ENCODE peak calls at places on chromosomes 2 and 18, in four cellular contexts. D is lower lobe of right lung, A is astrocyte, U is fibroblast of lung. N is an unnamed sample.

GRCh38 chr2:54347622-54348021 is 91.6 kb upstream of the TSPYL6 start:
- DNase-seq in D (no peak), U (no peak), A (no peak), N (no peak)

GRCh38 chr2:3288455-3289163 is 89.0 kb downstream of the EIPR1 start:
- DNase-seq in A (no peak), D (peak), U (no peak), N (no peak)

GRCh38 chr2:159185401-159186130 is 100.9 kb downstream of the WDSUB1 start:
- DNase-seq in A (peak), U (peak), D (no peak), N (peak)

GRCh38 chr2:20073462-20073861 is 22.0 kb upstream of the LAPTM4A start:
- DNase-seq in U (no peak), D (no peak), A (no peak), N (no peak)

GRCh38 chr18:44309185-44309584 is 371.5 kb upstream of the SETBP1 start:
- DNase-seq in U (peak), A (peak), D (no peak), N (peak)

GRCh38 chr2:201532686-201533304 is 81.3 kb downstream of the STRADB start:
- DNase-seq in A (peak), U (peak), D (no peak), N (peak)

GRCh38 chr2:204869142-204869823 is 324.0 kb downstream of the PARD3B start:
- DNase-seq in D (no peak), U (no peak), A (peak), N (no peak)

GRCh38 chr18:63936932-63937393 is 12.1 kb upstream of the HMSD start:
- DNase-seq in A (no peak), D (no peak), U (no peak), N (no peak)

GRCh38 chr2:44479127-44479887 is 117.6 kb downstream of the CAMKMT start:
- DNase-seq in D (no peak), U (peak), A (peak), N (peak)

GRCh38 chr2:110732422-110733413 is at the start of gene ACOXL:
- DNase-seq in U (no peak), D (peak), A (no peak), N (no peak)

GRCh38 chr18:46001074-46001473 is 33.9 kb upstream of the EPG5 start:
- DNase-seq in U (no peak), D (no peak), A (no peak), N (no peak)

DNA sequence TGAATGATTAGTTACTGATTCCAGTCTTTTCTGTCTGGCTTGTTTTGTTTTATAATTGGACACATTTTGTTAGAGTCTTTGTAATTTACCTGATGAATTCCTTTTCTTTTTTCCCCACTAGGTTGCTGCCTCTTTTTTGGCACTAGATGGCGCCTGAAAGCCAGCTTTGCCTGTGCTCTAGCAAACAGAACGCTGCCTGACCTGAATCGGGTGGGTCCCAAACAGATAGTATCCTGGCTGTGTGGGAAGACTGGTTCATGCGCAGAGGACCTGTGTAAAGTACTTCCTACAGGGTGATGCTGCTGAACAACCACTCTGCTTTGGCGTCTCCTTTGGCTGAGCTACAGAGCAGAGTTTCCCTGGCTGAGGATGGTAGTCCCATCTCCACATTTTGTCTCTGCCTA is 288.2 kb downstream of the IKZF2 start:
- DNase-seq in U (peak), A (no peak), D (peak), N (peak)
- TF ChIP-seq CTCF in U (peak), A (peak), D (peak), N (peak)

DNA sequence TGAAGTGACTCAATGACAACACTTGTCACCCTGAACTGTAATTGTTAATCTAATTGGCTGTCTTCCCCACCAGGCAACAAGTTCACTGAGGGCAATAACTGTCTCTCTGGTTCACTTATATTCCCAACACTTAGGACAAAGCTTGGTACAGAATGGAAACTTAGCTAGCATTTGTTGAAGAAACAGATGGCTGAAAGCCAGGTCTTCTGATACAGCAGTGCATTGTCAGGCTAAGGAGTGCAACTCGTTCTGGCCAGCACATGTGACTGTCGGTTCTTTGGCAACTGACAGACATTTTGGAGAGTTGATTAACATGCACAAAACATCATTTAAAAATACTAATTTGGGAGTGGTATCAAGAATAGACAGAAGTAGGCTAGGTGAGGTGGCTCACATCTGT is 14.6 kb upstream of the DNAJC27 start:
- DNase-seq in U (no peak), D (no peak), A (no peak), N (no peak)
- H3K4me3 ChIP-seq in U (no peak), D (no peak), A (no peak), N (no peak)

GRCh38 chr2:241142593-241142992 is 6.7 kb downstream of the PASK start:
- DNase-seq in D (no peak), A (no peak), U (no peak), N (no peak)
- TF ChIP-seq CTCF in D (no peak), A (no peak), U (no peak), N (no peak)

GRCh38 chr2:98726172-98726725 is 4.7 kb downstream of the MGAT4A start:
- DNase-seq in U (no peak), A (no peak), D (no peak), N (no peak)

GRCh38 chr2:98727369-98727749 is 3.6 kb downstream of the MGAT4A start:
- DNase-seq in U (no peak), A (no peak), D (no peak), N (no peak)

GRCh38 chr2:98729652-98730051 is 1.3 kb downstream of the MGAT4A start:
- DNase-seq in U (no peak), D (no peak), A (no peak), N (no peak)

GRCh38 chr2:98726735-98727368 is 4.1 kb downstream of the MGAT4A start:
- DNase-seq in D (no peak), U (no peak), A (no peak), N (no peak)

DNA sequence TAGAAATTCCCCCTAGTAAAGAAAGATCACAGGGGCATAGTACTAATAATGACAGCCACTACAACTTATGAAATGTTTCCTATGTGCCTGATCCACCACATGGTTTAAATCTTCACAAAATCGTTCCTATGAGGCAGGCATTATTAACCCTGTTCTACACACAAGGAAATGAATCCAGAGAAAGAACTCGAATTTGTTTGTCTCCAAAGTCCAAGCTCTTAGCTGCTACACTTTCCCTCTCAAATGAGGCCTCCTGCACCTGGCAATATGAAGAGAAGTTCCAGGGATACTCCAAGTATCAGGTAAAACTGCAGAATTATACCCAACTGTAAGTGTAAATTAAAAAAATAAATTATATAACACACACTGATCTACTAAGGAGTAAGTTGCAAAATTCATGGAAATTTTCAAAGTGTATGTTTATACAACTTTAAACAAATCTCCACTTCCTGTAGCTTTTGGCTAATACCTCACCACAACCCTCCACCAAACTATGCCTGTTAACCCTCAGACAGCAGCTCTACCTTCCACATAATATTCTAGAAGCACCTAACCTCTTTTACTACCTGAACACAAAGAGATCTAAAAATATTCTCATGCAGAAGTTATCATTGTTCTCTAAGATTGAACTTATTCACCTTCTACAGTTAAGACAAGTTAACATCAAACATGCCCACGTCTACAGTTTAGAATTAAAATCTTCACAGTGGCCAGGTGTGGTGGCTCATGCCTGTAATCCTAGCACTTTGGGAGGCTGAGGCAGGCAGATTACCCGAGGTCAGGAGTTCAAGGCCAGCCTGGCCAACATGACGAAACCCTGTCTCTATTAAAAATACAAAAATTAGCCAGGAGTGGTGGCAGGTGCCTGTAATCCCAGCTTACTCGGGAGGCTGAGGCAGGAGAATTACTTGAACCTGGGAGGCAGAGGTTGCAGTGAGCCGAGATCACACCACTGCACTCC is 2.9 kb downstream of the MGAT4A start:
- DNase-seq in A (no peak), D (no peak), U (no peak), N (no peak)
- H3K4me3 ChIP-seq in A (no peak), D (peak), U (no peak), N (no peak)

DNA sequence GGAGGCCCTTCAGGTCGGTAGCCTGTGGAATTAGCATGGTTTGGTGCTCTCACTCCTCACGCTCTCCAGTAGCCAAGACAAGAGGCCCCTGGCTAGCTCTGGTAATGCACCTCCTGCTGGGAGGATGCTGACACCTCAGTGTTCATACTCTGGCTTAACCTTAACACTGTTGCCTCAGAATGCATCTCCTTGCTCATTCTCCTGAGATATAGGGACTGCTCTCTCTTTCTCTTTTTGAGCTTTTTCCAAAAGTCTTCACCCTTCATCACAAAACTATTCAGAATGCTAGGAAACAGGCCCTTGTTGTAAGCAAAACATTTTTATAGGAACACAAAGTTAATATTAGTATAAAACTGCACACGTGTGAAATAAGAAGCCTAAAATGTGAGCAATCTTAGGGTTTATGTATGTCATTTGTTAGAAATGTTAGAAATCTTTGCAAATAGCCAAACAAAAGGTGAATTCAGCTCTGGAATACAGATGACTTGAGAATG is 17.3 kb upstream of the IMPA2 start:
- DNase-seq in U (no peak), A (no peak), D (no peak), N (peak)
- TF ChIP-seq CTCF in U (peak), A (no peak), D (no peak), N (peak)

GRCh38 chr2:126911111-126911796 is 12.6 kb downstream of the TEX51 start:
- DNase-seq in U (no peak), A (no peak), D (no peak), N (no peak)
- H3K4me3 ChIP-seq in U (no peak), A (no peak), D (no peak), N (no peak)

GRCh38 chr2:231398585-231398984 is 3.1 kb downstream of the B3GNT7 start:
- DNase-seq in U (no peak), D (no peak), A (no peak), N (no peak)

GRCh38 chr2:231397928-231398294 is 2.4 kb downstream of the B3GNT7 start:
- DNase-seq in D (no peak), A (no peak), U (no peak), N (no peak)

GRCh38 chr2:231399046-231399852 is 3.7 kb downstream of the B3GNT7 start:
- DNase-seq in A (no peak), U (no peak), D (no peak), N (no peak)

GRCh38 chr2:231397011-231397927 is 1.8 kb downstream of the B3GNT7 start:
- DNase-seq in D (no peak), A (no peak), U (no peak), N (no peak)

GRCh38 chr2:231399853-231400667 is 4.5 kb downstream of the B3GNT7 start:
- DNase-seq in A (no peak), U (peak), D (no peak), N (peak)
- TF ChIP-seq CTCF in A (no peak), U (peak), D (no peak), N (peak)